ENCODE peak calls at places on chromosome 10, in five cellular contexts. One of them, this sample, is unnamed.

GRCh38 chr10:110410329-110411046 is 87.2 kb upstream of the DUSP5 start:
- DNase-seq in MM.1S: no peak
- DNase-seq in HCT116: peak
- DNase-seq in OCI-LY7: no peak
- DNase-seq in PC-3: peak
- DNase-seq in this sample: peak

GRCh38 chr10:77463967-77464745 is 173.5 kb downstream of the KCNMA1 start:
- DNase-seq in MM.1S: no peak
- DNase-seq in HCT116: no peak
- DNase-seq in OCI-LY7: no peak
- DNase-seq in PC-3: peak
- DNase-seq in this sample: no peak

GRCh38 chr10:7337431-7338171 is 73.2 kb downstream of the SFMBT2 start:
- DNase-seq in MM.1S: no peak
- DNase-seq in HCT116: no peak
- DNase-seq in OCI-LY7: peak
- DNase-seq in PC-3: no peak
- DNase-seq in this sample: no peak

GRCh38 chr10:116637830-116638229 is 17.1 kb downstream of the PNLIPRP2 start:
- DNase-seq in MM.1S: peak
- DNase-seq in HCT116: no peak
- DNase-seq in OCI-LY7: no peak
- DNase-seq in PC-3: peak
- DNase-seq in this sample: no peak

GRCh38 chr10:101001225-101002035 is 1.8 kb downstream of the LZTS2 start:
- DNase-seq in MM.1S: peak
- DNase-seq in HCT116: no peak
- DNase-seq in OCI-LY7: no peak
- DNase-seq in PC-3: peak
- DNase-seq in this sample: peak

GRCh38 chr10:13492493-13493180 is 36.2 kb downstream of the BEND7 start:
- DNase-seq in MM.1S: no peak
- DNase-seq in HCT116: no peak
- DNase-seq in OCI-LY7: no peak
- DNase-seq in PC-3: no peak
- DNase-seq in this sample: no peak

GRCh38 chr10:114821915-114822770 is 563 bp downstream of the FHIP2A start:
- DNase-seq in MM.1S: peak
- DNase-seq in HCT116: no peak
- DNase-seq in OCI-LY7: peak
- DNase-seq in PC-3: peak
- DNase-seq in this sample: peak

GRCh38 chr10:103047381-103047780 is 129.3 kb downstream of the CNNM2 start:
- DNase-seq in MM.1S: no peak
- DNase-seq in HCT116: no peak
- DNase-seq in OCI-LY7: no peak
- DNase-seq in PC-3: no peak
- DNase-seq in this sample: no peak

GRCh38 chr10:97760461-97761257 is 11.1 kb downstream of the SFRP5 start:
- DNase-seq in MM.1S: no peak
- DNase-seq in HCT116: no peak
- DNase-seq in OCI-LY7: no peak
- DNase-seq in PC-3: no peak
- DNase-seq in this sample: no peak

GRCh38 chr10:127935115-127935561 is 28.2 kb downstream of the PTPRE start:
- DNase-seq in MM.1S: no peak
- DNase-seq in HCT116: no peak
- DNase-seq in OCI-LY7: no peak
- DNase-seq in PC-3: no peak
- DNase-seq in this sample: no peak

GRCh38 chr10:127033116-127033515 is 127.9 kb downstream of the DOCK1 start:
- DNase-seq in MM.1S: no peak
- DNase-seq in HCT116: no peak
- DNase-seq in OCI-LY7: no peak
- DNase-seq in PC-3: no peak
- DNase-seq in this sample: no peak

GRCh38 chr10:12430406-12430982 is 81.1 kb downstream of the CAMK1D start:
- DNase-seq in MM.1S: no peak
- DNase-seq in HCT116: no peak
- DNase-seq in OCI-LY7: no peak
- DNase-seq in PC-3: no peak
- DNase-seq in this sample: no peak

GRCh38 chr10:19816420-19817250 is at the start of gene PLXDC2:
- DNase-seq in MM.1S: peak
- DNase-seq in HCT116: no peak
- DNase-seq in OCI-LY7: no peak
- DNase-seq in PC-3: peak
- DNase-seq in this sample: peak

GRCh38 chr10:59708816-59709471 is 706 bp downstream of the SLC16A9 start:
- DNase-seq in MM.1S: peak
- DNase-seq in HCT116: no peak
- DNase-seq in OCI-LY7: no peak
- DNase-seq in PC-3: peak
- DNase-seq in this sample: peak

GRCh38 chr10:49569031-49569765 is 30.3 kb upstream of the ERCC6 start:
- DNase-seq in MM.1S: no peak
- DNase-seq in HCT116: no peak
- DNase-seq in OCI-LY7: no peak
- DNase-seq in PC-3: peak
- DNase-seq in this sample: no peak

GRCh38 chr10:29713450-29713849 is 78.7 kb upstream of the SVIL start:
- DNase-seq in MM.1S: no peak
- DNase-seq in HCT116: no peak
- DNase-seq in OCI-LY7: no peak
- DNase-seq in PC-3: peak
- DNase-seq in this sample: no peak

GRCh38 chr10:15719899-15720634 is at the start of gene ITGA8:
- DNase-seq in MM.1S: peak
- DNase-seq in HCT116: no peak
- DNase-seq in OCI-LY7: no peak
- DNase-seq in PC-3: no peak
- DNase-seq in this sample: peak

GRCh38 chr10:77943086-77943901 is 16.7 kb upstream of the DLG5 start:
- DNase-seq in MM.1S: no peak
- DNase-seq in HCT116: peak
- DNase-seq in OCI-LY7: no peak
- DNase-seq in PC-3: peak
- DNase-seq in this sample: peak

GRCh38 chr10:51007781-51008180 is 66.5 kb upstream of the PRKG1 start:
- DNase-seq in MM.1S: no peak
- DNase-seq in HCT116: no peak
- DNase-seq in OCI-LY7: no peak
- DNase-seq in PC-3: peak
- DNase-seq in this sample: no peak

GRCh38 chr10:74750848-74751274 is 75.5 kb upstream of the KAT6B start:
- DNase-seq in MM.1S: peak
- DNase-seq in HCT116: no peak
- DNase-seq in OCI-LY7: no peak
- DNase-seq in PC-3: no peak
- DNase-seq in this sample: no peak

GRCh38 chr10:47311193-47311899 is 10.9 kb upstream of the GDF2 start:
- DNase-seq in MM.1S: no peak
- DNase-seq in HCT116: no peak
- DNase-seq in OCI-LY7: no peak
- DNase-seq in PC-3: peak
- DNase-seq in this sample: no peak
- TF ChIP-seq EZH2phosphoT487 in MM.1S: no peak
- TF ChIP-seq EZH2phosphoT487 in HCT116: no peak
- TF ChIP-seq EZH2phosphoT487 in OCI-LY7: no peak
- TF ChIP-seq EZH2phosphoT487 in PC-3: no peak
- TF ChIP-seq EZH2phosphoT487 in this sample: no peak

GRCh38 chr10:24427678-24428409 is 218.9 kb downstream of the KIAA1217 start:
- DNase-seq in MM.1S: no peak
- DNase-seq in HCT116: no peak
- DNase-seq in OCI-LY7: no peak
- DNase-seq in PC-3: no peak
- DNase-seq in this sample: no peak
- H2AFZ ChIP-seq in MM.1S: no peak
- H2AFZ ChIP-seq in HCT116: no peak
- H2AFZ ChIP-seq in OCI-LY7: no peak
- H2AFZ ChIP-seq in PC-3: no peak
- H2AFZ ChIP-seq in this sample: no peak

GRCh38 chr10:106355450-106355849 is 809.1 kb downstream of the SORCS1 start:
- DNase-seq in MM.1S: no peak
- DNase-seq in HCT116: no peak
- DNase-seq in OCI-LY7: no peak
- DNase-seq in PC-3: peak
- DNase-seq in this sample: no peak
- TF ChIP-seq EZH2phosphoT487 in MM.1S: no peak
- TF ChIP-seq EZH2phosphoT487 in HCT116: no peak
- TF ChIP-seq EZH2phosphoT487 in OCI-LY7: no peak
- TF ChIP-seq EZH2phosphoT487 in PC-3: no peak
- TF ChIP-seq EZH2phosphoT487 in this sample: no peak

GRCh38 chr10:33309410-33309809 is 25.1 kb downstream of the NRP1 start:
- DNase-seq in MM.1S: peak
- DNase-seq in HCT116: no peak
- DNase-seq in OCI-LY7: no peak
- DNase-seq in PC-3: no peak
- DNase-seq in this sample: no peak
- H2AFZ ChIP-seq in MM.1S: peak
- H2AFZ ChIP-seq in HCT116: no peak
- H2AFZ ChIP-seq in OCI-LY7: no peak
- H2AFZ ChIP-seq in PC-3: no peak
- H2AFZ ChIP-seq in this sample: no peak

GRCh38 chr10:43857206-43857952 is 208.7 kb upstream of the ZNF32 start:
- DNase-seq in MM.1S: no peak
- DNase-seq in HCT116: no peak
- DNase-seq in OCI-LY7: no peak
- DNase-seq in PC-3: peak
- DNase-seq in this sample: no peak

GRCh38 chr10:43854042-43854441 is 205.4 kb upstream of the ZNF32 start:
- DNase-seq in MM.1S: no peak
- DNase-seq in HCT116: peak
- DNase-seq in OCI-LY7: no peak
- DNase-seq in PC-3: peak
- DNase-seq in this sample: peak

GRCh38 chr10:43853369-43853768 is 204.7 kb upstream of the ZNF32 start:
- DNase-seq in MM.1S: no peak
- DNase-seq in HCT116: no peak
- DNase-seq in OCI-LY7: no peak
- DNase-seq in PC-3: no peak
- DNase-seq in this sample: no peak

GRCh38 chr10:43856299-43856698 is 207.6 kb upstream of the ZNF32 start:
- DNase-seq in MM.1S: no peak
- DNase-seq in HCT116: no peak
- DNase-seq in OCI-LY7: no peak
- DNase-seq in PC-3: no peak
- DNase-seq in this sample: no peak

DNA sequence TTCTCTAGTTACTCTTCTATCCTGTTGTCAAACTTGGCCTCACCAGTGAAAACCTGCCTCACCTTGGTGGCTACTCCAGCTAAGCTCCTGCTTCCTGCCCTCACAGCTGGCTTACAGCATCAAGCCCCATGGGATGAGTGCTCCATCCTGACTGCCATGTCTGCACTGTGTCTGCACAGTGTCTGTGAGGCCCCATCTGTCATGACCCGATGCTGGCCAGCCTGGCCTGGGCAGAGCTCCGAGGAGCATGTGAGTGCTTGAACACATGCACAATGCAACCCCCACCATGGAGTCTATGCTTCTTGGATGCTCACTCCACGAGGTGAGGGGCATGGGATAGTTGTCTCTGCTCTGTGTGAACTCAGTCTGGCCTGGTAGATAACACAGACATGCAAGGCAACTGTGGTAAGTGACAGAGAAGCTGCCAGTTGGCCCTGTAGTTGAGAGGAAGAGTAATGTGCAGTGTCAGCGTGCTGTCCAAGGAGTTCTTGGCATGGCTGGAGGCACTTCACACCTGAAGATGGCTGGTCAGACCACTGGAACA is 207.1 kb upstream of the ZNF32 start:
- DNase-seq in MM.1S: no peak
- DNase-seq in HCT116: no peak
- DNase-seq in OCI-LY7: no peak
- DNase-seq in PC-3: no peak
- DNase-seq in this sample: no peak
- TF ChIP-seq EZH2phosphoT487 in MM.1S: no peak
- TF ChIP-seq EZH2phosphoT487 in HCT116: no peak
- TF ChIP-seq EZH2phosphoT487 in OCI-LY7: no peak
- TF ChIP-seq EZH2phosphoT487 in PC-3: no peak
- TF ChIP-seq EZH2phosphoT487 in this sample: no peak

GRCh38 chr10:31273789-31274188 is 45.2 kb upstream of the ZEB1 start:
- DNase-seq in MM.1S: no peak
- DNase-seq in HCT116: no peak
- DNase-seq in OCI-LY7: no peak
- DNase-seq in PC-3: no peak
- DNase-seq in this sample: no peak

GRCh38 chr10:31270954-31271353 is 48.1 kb upstream of the ZEB1 start:
- DNase-seq in MM.1S: no peak
- DNase-seq in HCT116: no peak
- DNase-seq in OCI-LY7: no peak
- DNase-seq in PC-3: no peak
- DNase-seq in this sample: no peak

GRCh38 chr10:31272841-31273240 is 46.2 kb upstream of the ZEB1 start:
- DNase-seq in MM.1S: no peak
- DNase-seq in HCT116: no peak
- DNase-seq in OCI-LY7: no peak
- DNase-seq in PC-3: no peak
- DNase-seq in this sample: no peak

GRCh38 chr10:31263903-31264302 is 55.1 kb upstream of the ZEB1 start:
- DNase-seq in MM.1S: no peak
- DNase-seq in HCT116: no peak
- DNase-seq in OCI-LY7: no peak
- DNase-seq in PC-3: peak
- DNase-seq in this sample: no peak

DNA sequence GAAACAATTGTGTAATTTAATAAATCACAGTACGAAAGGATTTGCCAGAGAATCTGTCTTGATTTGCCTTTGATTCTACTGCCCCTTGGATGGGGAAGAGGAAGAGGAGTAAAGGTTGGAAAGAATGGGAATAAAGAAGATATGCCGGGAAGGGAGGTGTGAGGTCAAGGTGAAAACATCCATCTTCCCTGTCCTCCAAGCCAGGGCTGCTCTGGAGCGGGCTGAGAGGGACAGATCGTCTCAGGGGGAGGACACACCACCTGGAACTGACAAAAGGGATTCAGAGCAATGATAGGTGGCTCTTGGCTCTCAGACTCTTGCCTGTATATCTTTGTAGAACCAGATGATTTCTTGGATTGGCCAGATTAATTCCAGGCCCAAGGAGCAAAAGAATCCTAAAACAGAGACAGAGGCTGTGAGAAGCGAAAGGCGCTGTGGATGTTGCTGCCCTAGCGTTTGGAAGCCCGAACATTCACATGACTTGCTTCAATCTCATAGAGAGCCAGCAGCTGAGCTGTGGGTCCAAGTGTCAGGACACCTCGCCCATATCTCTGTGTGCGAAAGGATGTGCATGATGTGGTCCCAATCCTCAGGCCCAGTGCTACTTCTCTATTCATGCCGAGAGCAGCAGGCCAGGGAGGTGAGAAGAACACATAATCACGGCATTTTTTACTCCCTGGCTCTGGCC is 50.3 kb upstream of the ZEB1 start:
- DNase-seq in MM.1S: no peak
- DNase-seq in HCT116: no peak
- DNase-seq in OCI-LY7: no peak
- DNase-seq in PC-3: no peak
- DNase-seq in this sample: no peak
- H2AFZ ChIP-seq in MM.1S: no peak
- H2AFZ ChIP-seq in HCT116: no peak
- H2AFZ ChIP-seq in OCI-LY7: no peak
- H2AFZ ChIP-seq in PC-3: no peak
- H2AFZ ChIP-seq in this sample: no peak

This sample was measured in hepatocyte.